ENCODE peak calls at places on chromosomes 11 and 22, in six cellular contexts. K is GM23338, L is mammary epithelial cell, C is A549, N is fibroblast of lung, W is GM23248. P is an unnamed sample.

GRCh38 chr11:69396948-69397307 is 84.5 kb upstream of the LINC01488 start:
- DNase-seq in K (no peak), L (no peak), C (no peak), N (no peak), W (no peak), P (no peak)

GRCh38 chr22:21446827-21447690 is 20.1 kb upstream of the TMEM191C start:
- DNase-seq in K (no peak), L (no peak), C (no peak), N (no peak), W (no peak), P (peak)

GRCh38 chr22:31579835-31580242 is 82.2 kb downstream of the PISD start:
- DNase-seq in K (no peak), L (no peak), C (no peak), N (no peak), W (no peak), P (no peak)

GRCh38 chr22:38030311-38031133 is 26.7 kb upstream of the PICK1 start:
- DNase-seq in K (peak), L (no peak), C (no peak), N (no peak), W (peak), P (peak)

GRCh38 chr11:88250566-88251080 is 75.4 kb upstream of the RAB38 start:
- DNase-seq in K (no peak), L (no peak), C (no peak), N (no peak), W (no peak), P (no peak)

GRCh38 chr11:10659339-10660216 is 34.0 kb downstream of the IRAG1 start:
- DNase-seq in K (no peak), L (peak), C (peak), N (peak), W (peak), P (no peak)

GRCh38 chr11:64245797-64246623 is 733 bp downstream of the PPP1R14B start:
- DNase-seq in K (peak), L (peak), C (peak), N (peak), W (peak), P (no peak)

GRCh38 chr22:23285734-23286133 is 105.4 kb downstream of the BCR start:
- DNase-seq in K (no peak), L (no peak), C (no peak), N (peak), W (no peak), P (no peak)

GRCh38 chr11:87290304-87290922 is 252.7 kb downstream of the TMEM135 start:
- DNase-seq in K (peak), L (peak), C (peak), N (peak), W (peak), P (no peak)

GRCh38 chr22:26394787-26395186 is 34.3 kb upstream of the ASPHD2 start:
- DNase-seq in K (peak), L (no peak), C (no peak), N (no peak), W (no peak), P (no peak)

GRCh38 chr11:16607675-16608644 is 130.5 kb upstream of the C11orf58 start:
- DNase-seq in K (peak), L (peak), C (no peak), N (peak), W (no peak), P (peak)

DNA sequence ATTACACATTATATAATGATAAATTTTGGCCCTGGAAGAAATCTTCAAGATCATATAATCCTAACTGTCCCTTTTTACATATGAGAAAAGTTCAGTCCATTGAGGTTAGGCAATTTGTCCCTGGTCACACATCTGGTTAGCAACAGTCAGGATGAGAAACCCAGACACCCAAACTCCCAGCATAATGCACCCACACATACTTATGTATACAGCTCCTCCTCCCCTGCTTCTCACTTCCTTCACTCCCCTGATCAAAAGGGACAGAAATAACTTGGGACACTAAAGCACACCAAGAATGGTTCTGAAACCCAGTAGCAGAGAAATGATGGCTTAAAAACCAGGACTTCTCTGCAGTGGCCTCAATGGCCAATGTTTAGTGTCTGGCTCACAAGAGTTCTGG is 11.1 kb downstream of the NUMA1 start:
- DNase-seq in K (no peak), L (no peak), C (no peak), N (peak), W (peak), P (no peak)
- H3K4me2 ChIP-seq in K (no peak), L (peak), C (peak), N (peak), W (peak), P (no peak)

GRCh38 chr11:128397362-128397761 is 190.0 kb downstream of the ETS1 start:
- DNase-seq in K (no peak), L (no peak), C (no peak), N (no peak), W (no peak), P (no peak)

GRCh38 chr11:128400382-128401203 is 186.8 kb downstream of the ETS1 start:
- DNase-seq in K (no peak), L (no peak), C (no peak), N (no peak), W (peak), P (no peak)

GRCh38 chr11:128399722-128400121 is 187.6 kb downstream of the ETS1 start:
- DNase-seq in K (no peak), L (no peak), C (no peak), N (no peak), W (no peak), P (no peak)

GRCh38 chr11:128399186-128399585 is 188.2 kb downstream of the ETS1 start:
- DNase-seq in K (no peak), L (peak), C (no peak), N (peak), W (peak), P (no peak)

GRCh38 chr11:128398517-128399152 is 188.7 kb downstream of the ETS1 start:
- DNase-seq in K (no peak), L (no peak), C (no peak), N (no peak), W (no peak), P (no peak)
- H3K4me2 ChIP-seq in K (no peak), L (no peak), C (no peak), N (no peak), W (peak), P (no peak)

DNA sequence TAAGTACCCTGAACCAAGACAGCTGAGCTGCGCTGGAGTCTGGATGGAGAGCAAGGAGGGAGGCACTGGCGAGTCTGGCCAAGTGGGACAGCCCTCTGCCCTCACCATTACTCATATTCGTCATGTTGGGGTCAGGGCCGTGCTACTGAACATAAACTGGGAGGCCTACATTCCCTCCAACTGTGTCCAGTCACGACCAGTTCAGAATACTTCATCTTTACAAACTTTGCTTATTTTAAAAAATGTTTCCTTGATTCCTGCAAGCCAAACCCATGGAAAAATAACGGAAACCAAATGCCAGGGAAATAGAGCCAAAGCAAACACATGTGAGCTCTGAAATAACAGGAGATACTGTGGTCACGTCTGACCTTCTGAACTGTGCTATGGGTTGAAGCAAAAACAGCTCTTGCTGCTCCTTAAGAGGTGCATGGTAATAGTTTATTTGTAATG is 80.8 kb downstream of the CCDC34 start:
- DNase-seq in K (no peak), L (no peak), C (no peak), N (peak), W (peak), P (no peak)
- H3K4me2 ChIP-seq in K (no peak), L (no peak), C (peak), N (peak), W (peak), P (no peak)

GRCh38 chr11:35111171-35112055 is 27.6 kb upstream of the CD44 start:
- DNase-seq in K (no peak), L (peak), C (no peak), N (peak), W (peak), P (no peak)
- H3K4me2 ChIP-seq in K (no peak), L (peak), C (peak), N (peak), W (peak), P (no peak)

DNA sequence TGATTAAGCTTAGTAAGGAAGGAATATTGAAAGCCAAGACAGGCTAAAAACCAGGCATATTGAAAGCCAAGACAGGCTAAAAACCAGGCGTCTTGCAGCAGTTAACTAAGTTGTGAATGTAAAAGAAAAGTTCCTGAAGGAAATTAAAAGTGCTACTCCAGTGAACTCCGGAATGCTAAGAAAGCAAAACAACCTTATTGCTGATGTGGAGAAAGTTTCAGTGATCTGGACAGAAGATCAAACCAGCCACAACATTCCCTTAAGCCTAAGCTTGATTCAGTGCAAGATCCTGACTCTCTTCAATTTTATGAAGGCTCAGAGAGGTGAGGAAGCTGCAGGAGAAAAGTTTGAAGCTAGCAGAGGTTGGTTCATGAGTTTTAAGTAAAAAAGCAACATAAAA is 51.4 kb downstream of the PACS1 start:
- DNase-seq in K (no peak), L (no peak), C (no peak), N (no peak), W (no peak), P (no peak)
- H3K4me2 ChIP-seq in K (no peak), L (no peak), C (peak), N (no peak), W (no peak), P (no peak)

DNA sequence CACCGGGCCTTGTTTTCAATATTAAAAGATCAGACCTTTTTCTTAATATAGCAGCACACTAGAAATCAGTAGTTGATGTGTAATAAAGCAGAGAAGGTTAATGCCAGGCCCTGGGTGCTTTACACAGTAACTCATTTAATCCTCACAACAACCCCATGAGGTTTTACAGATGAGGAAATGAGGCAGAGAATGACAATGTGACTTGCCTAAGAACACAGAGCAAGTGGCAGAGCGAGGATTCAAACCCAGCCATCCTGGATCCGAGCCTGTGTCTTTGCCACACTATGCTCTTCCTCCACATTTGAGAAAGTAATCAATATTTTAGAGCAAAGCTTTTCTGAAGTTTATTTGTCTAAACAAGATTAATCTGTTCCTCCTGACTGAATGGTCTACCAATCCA is 7.2 kb downstream of the JAML start:
- DNase-seq in K (no peak), L (no peak), C (no peak), N (no peak), W (no peak), P (no peak)
- H3K4me2 ChIP-seq in K (no peak), L (no peak), C (no peak), N (no peak), W (no peak), P (no peak)

GRCh38 chr11:127528297-127528696 is 527.7 kb upstream of the KIRREL3 start:
- DNase-seq in K (no peak), L (no peak), C (no peak), N (no peak), W (no peak), P (no peak)
- H3K4me2 ChIP-seq in K (no peak), L (no peak), C (no peak), N (no peak), W (no peak), P (no peak)

DNA sequence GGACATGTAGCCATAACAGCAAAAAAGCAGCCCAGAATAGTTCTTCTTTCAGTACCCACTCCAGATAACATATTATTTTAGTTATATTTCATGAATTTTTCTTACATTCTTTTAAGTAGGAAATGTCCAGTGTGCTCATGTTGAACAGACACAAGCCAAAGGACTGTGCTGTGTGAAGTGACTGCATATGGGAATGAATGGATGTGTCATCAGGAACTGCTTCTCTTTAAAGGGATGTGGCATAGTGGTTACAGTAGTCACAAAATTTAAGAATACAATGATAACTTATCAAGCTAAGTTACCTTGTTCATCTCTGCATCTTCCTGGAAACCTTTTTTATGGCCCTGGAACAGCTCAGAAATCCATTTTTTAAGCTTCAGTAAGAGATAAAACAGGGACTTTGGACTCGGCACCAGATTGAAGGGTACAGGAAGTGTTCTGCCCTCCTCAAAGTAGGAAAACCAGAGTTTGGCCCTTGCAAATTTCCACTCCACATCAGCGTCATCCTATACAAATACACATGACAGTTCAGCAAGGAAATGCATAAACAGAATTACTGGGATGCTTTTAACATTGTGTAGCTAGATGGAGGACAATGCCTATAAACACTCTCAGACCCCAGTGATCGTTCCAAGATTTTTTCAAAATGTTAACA is 112.8 kb downstream of the TRPC6 start:
- DNase-seq in K (no peak), L (peak), C (no peak), N (peak), W (peak), P (no peak)
- H3K4me2 ChIP-seq in K (no peak), L (no peak), C (peak), N (no peak), W (peak), P (no peak)